ENCODE peak calls at places on chromosomes 2 and 18, in six cellular contexts. One of them, this sample, is unnamed.

GRCh38 chr2:204108301-204108700 is 171.7 kb downstream of the ICOS start:
- DNase-seq in heart left ventricle: no peak
- DNase-seq in neuronal stem cell: peak; percentile 61
- DNase-seq in testis: no peak
- DNase-seq in hepatocyte: peak; percentile 53
- DNase-seq in tibial artery: no peak
- DNase-seq in this sample: peak; percentile 68

GRCh38 chr2:186256540-186256939 is 229.5 kb upstream of the ZC3H15 start:
- DNase-seq in hepatocyte: peak; percentile 56
- DNase-seq in heart left ventricle: no peak
- DNase-seq in neuronal stem cell: peak; percentile 17
- DNase-seq in testis: no peak
- DNase-seq in tibial artery: no peak
- DNase-seq in this sample: peak; percentile 66

GRCh38 chr2:226060228-226060627 is 660.7 kb downstream of the NYAP2 start:
- DNase-seq in hepatocyte: no peak
- DNase-seq in heart left ventricle: no peak
- DNase-seq in tibial artery: no peak
- DNase-seq in neuronal stem cell: no peak
- DNase-seq in testis: no peak
- DNase-seq in this sample: no peak

GRCh38 chr2:112075490-112076260 is 20.6 kb downstream of the TMEM87B start:
- DNase-seq in testis: no peak
- DNase-seq in hepatocyte: no peak
- DNase-seq in neuronal stem cell: no peak
- DNase-seq in heart left ventricle: no peak
- DNase-seq in tibial artery: no peak
- DNase-seq in this sample: no peak

GRCh38 chr2:216206821-216207220 is 97.7 kb downstream of the XRCC5 start:
- DNase-seq in neuronal stem cell: no peak
- DNase-seq in tibial artery: no peak
- DNase-seq in testis: no peak
- DNase-seq in heart left ventricle: no peak
- DNase-seq in hepatocyte: no peak
- DNase-seq in this sample: no peak

GRCh38 chr2:104976603-104977120 is 61.2 kb upstream of the MRPS9 start:
- DNase-seq in neuronal stem cell: no peak
- DNase-seq in tibial artery: no peak
- DNase-seq in hepatocyte: no peak
- DNase-seq in heart left ventricle: no peak
- DNase-seq in testis: no peak
- DNase-seq in this sample: peak; percentile 48

GRCh38 chr18:66046025-66046602 is 295.3 kb downstream of the CDH7 start:
- DNase-seq in neuronal stem cell: no peak
- DNase-seq in hepatocyte: peak; percentile 34
- DNase-seq in heart left ventricle: no peak
- DNase-seq in tibial artery: no peak
- DNase-seq in testis: no peak
- DNase-seq in this sample: no peak

GRCh38 chr2:227884511-227884947 is 13.1 kb downstream of the DAW1 start:
- DNase-seq in heart left ventricle: peak; percentile 77
- DNase-seq in neuronal stem cell: peak; percentile 71
- DNase-seq in hepatocyte: peak; percentile 78
- DNase-seq in tibial artery: peak; percentile 68
- DNase-seq in testis: peak; percentile 87
- DNase-seq in this sample: peak; percentile 80

GRCh38 chr2:98985905-98986666 is 50.1 kb upstream of the CRACDL start:
- DNase-seq in testis: no peak
- DNase-seq in heart left ventricle: no peak
- DNase-seq in tibial artery: no peak
- DNase-seq in neuronal stem cell: no peak
- DNase-seq in hepatocyte: no peak
- DNase-seq in this sample: no peak

GRCh38 chr2:38146302-38146916 is 70.5 kb upstream of the CYP1B1 start:
- DNase-seq in neuronal stem cell: no peak
- DNase-seq in hepatocyte: peak; percentile 55
- DNase-seq in heart left ventricle: peak; percentile 61
- DNase-seq in testis: peak; percentile 83
- DNase-seq in tibial artery: peak; percentile 41
- DNase-seq in this sample: peak; percentile 21

GRCh38 chr2:33529771-33530481 is 53.5 kb downstream of the RASGRP3 start:
- DNase-seq in heart left ventricle: no peak
- DNase-seq in testis: no peak
- DNase-seq in hepatocyte: peak; percentile 36
- DNase-seq in tibial artery: no peak
- DNase-seq in neuronal stem cell: no peak
- DNase-seq in this sample: peak; percentile 11

GRCh38 chr2:242027676-242028450 is 158.3 kb downstream of the RTP5 start:
- DNase-seq in neuronal stem cell: no peak
- DNase-seq in heart left ventricle: no peak
- DNase-seq in hepatocyte: no peak
- DNase-seq in tibial artery: no peak
- DNase-seq in testis: no peak
- DNase-seq in this sample: no peak

GRCh38 chr2:120546077-120546864 is 189.4 kb upstream of the GLI2 start:
- DNase-seq in neuronal stem cell: no peak
- DNase-seq in heart left ventricle: no peak
- DNase-seq in testis: no peak
- DNase-seq in tibial artery: peak; percentile 86
- DNase-seq in hepatocyte: peak; percentile 92
- DNase-seq in this sample: peak; percentile 12

GRCh38 chr2:236180831-236181453 is 12.8 kb upstream of the GBX2 start:
- DNase-seq in tibial artery: no peak
- DNase-seq in neuronal stem cell: peak; percentile 72
- DNase-seq in hepatocyte: peak; percentile 80
- DNase-seq in heart left ventricle: no peak
- DNase-seq in testis: peak; percentile 68
- DNase-seq in this sample: peak; percentile 85

GRCh38 chr2:73985318-73986084 is 791 bp downstream of the TET3 start:
- DNase-seq in neuronal stem cell: no peak
- DNase-seq in heart left ventricle: peak; percentile 77
- DNase-seq in tibial artery: peak; percentile 54
- DNase-seq in hepatocyte: peak; percentile 76
- DNase-seq in testis: no peak
- DNase-seq in this sample: peak; percentile 57

GRCh38 chr2:50791271-50791670 is 240.7 kb downstream of the NRXN1 start:
- DNase-seq in heart left ventricle: no peak
- DNase-seq in neuronal stem cell: no peak
- DNase-seq in testis: no peak
- DNase-seq in tibial artery: no peak
- DNase-seq in hepatocyte: no peak
- DNase-seq in this sample: no peak

GRCh38 chr2:69915050-69915945 is at the start of gene MXD1:
- DNase-seq in neuronal stem cell: no peak
- DNase-seq in tibial artery: no peak
- DNase-seq in hepatocyte: peak; percentile 48
- DNase-seq in testis: peak; percentile 45
- DNase-seq in heart left ventricle: peak; percentile 73
- DNase-seq in this sample: no peak

GRCh38 chr2:98564541-98565164 is 43.7 kb downstream of the COA5 start:
- DNase-seq in testis: no peak
- DNase-seq in hepatocyte: no peak
- DNase-seq in tibial artery: peak; percentile 14
- DNase-seq in heart left ventricle: no peak
- DNase-seq in neuronal stem cell: no peak
- DNase-seq in this sample: no peak

GRCh38 chr2:240460243-240460630 is 24.8 kb downstream of the GPC1 start:
- DNase-seq in neuronal stem cell: no peak
- DNase-seq in testis: peak; percentile 13
- DNase-seq in tibial artery: no peak
- DNase-seq in hepatocyte: no peak
- DNase-seq in heart left ventricle: peak; percentile 51
- DNase-seq in this sample: no peak

GRCh38 chr2:72141032-72141645 is 6.5 kb downstream of the CYP26B1 start:
- DNase-seq in testis: no peak
- DNase-seq in hepatocyte: no peak
- DNase-seq in neuronal stem cell: no peak
- DNase-seq in tibial artery: no peak
- DNase-seq in heart left ventricle: peak; percentile 49
- DNase-seq in this sample: no peak

GRCh38 chr18:195651-196050 is 37.3 kb downstream of the USP14 start:
- DNase-seq in testis: no peak
- DNase-seq in neuronal stem cell: no peak
- DNase-seq in tibial artery: no peak
- DNase-seq in hepatocyte: no peak
- DNase-seq in heart left ventricle: no peak
- DNase-seq in this sample: no peak

GRCh38 chr2:178163395-178163794 is 30.9 kb upstream of the OSBPL6 start:
- DNase-seq in tibial artery: no peak
- DNase-seq in neuronal stem cell: no peak
- DNase-seq in testis: no peak
- DNase-seq in heart left ventricle: no peak
- DNase-seq in hepatocyte: no peak
- DNase-seq in this sample: no peak

GRCh38 chr2:47309472-47309951 is 93.4 kb upstream of the MSH2 start:
- DNase-seq in heart left ventricle: no peak
- DNase-seq in neuronal stem cell: no peak
- DNase-seq in testis: no peak
- DNase-seq in hepatocyte: no peak
- DNase-seq in tibial artery: no peak
- DNase-seq in this sample: no peak

GRCh38 chr2:239938651-239939486 is 86.3 kb downstream of the NDUFA10 start:
- DNase-seq in testis: peak; percentile 8
- DNase-seq in heart left ventricle: peak; percentile 57
- DNase-seq in neuronal stem cell: no peak
- DNase-seq in hepatocyte: no peak
- DNase-seq in tibial artery: peak; percentile 12
- DNase-seq in this sample: no peak

GRCh38 chr2:197813093-197813787 is 8.8 kb downstream of the PLCL1 start:
- DNase-seq in tibial artery: no peak
- DNase-seq in testis: no peak
- DNase-seq in heart left ventricle: no peak
- DNase-seq in neuronal stem cell: no peak
- DNase-seq in hepatocyte: peak; percentile 37
- DNase-seq in this sample: peak; percentile 63

GRCh38 chr2:2561346-2562095 is 230.4 kb upstream of the MYT1L start:
- DNase-seq in testis: no peak
- DNase-seq in hepatocyte: no peak
- DNase-seq in heart left ventricle: no peak
- DNase-seq in neuronal stem cell: no peak
- DNase-seq in tibial artery: no peak
- DNase-seq in this sample: no peak

DNA sequence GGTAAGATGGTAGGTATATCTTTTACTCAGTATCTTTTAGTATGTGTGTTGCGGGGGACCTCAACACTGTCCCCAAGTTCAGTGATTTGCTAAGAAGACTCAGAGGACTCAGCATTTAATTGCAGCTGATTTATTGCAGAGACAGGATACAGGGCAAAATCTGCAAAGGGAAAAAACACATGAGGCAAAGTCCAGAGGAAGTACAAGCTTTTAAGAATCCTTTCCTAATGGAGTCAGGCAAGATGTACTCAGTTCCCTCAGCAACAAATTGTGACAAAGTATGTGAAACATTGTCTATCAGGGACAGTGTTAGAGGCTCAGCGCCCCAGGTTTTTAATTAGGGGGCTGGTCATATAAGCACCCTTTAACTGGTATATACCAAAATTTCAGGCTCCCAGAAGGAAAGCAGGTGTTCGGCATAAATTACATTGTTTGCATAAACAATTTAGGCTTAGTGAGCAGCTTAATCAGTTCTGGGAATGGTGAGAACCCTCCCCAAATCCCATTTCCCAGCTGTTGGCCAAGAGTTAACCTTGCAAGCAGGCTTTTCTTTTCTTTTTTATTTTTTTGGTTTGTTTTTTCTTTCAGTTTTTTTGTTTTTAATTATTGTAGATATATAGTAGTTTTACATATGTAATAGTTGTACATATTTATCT is 41.7 kb downstream of the RAB3GAP1 start:
- DNase-seq in heart left ventricle: no peak
- DNase-seq in tibial artery: no peak
- DNase-seq in hepatocyte: peak; percentile 28
- DNase-seq in testis: no peak
- DNase-seq in neuronal stem cell: no peak
- DNase-seq in this sample: no peak
- H3K4me1 ChIP-seq in heart left ventricle: no peaks in the 10 kb centered on the region
- H3K4me1 ChIP-seq in tibial artery: no peaks in the 10 kb centered on the region
- H3K4me1 ChIP-seq in hepatocyte: peaks cover 12% of the 10 kb centered on the region
- H3K4me1 ChIP-seq in testis: no peaks in the 10 kb centered on the region
- H3K4me1 ChIP-seq in neuronal stem cell: no peaks in the 10 kb centered on the region
- H3K4me1 ChIP-seq in this sample: no peaks in the 10 kb centered on the region

GRCh38 chr2:188456114-188456909 is 164.6 kb downstream of the GULP1 start:
- DNase-seq in hepatocyte: no peak
- DNase-seq in neuronal stem cell: no peak
- DNase-seq in tibial artery: no peak
- DNase-seq in testis: no peak
- DNase-seq in heart left ventricle: no peak
- DNase-seq in this sample: no peak
- H3K9me3 ChIP-seq in hepatocyte: no peaks in the 10 kb centered on the region
- H3K9me3 ChIP-seq in neuronal stem cell: peaks cover 37% of the 10 kb centered on the region
- H3K9me3 ChIP-seq in tibial artery: peaks cover 3% of the 10 kb centered on the region
- H3K9me3 ChIP-seq in testis: no peaks in the 10 kb centered on the region
- H3K9me3 ChIP-seq in heart left ventricle: no peaks in the 10 kb centered on the region
- H3K9me3 ChIP-seq in this sample: no peaks in the 10 kb centered on the region

DNA sequence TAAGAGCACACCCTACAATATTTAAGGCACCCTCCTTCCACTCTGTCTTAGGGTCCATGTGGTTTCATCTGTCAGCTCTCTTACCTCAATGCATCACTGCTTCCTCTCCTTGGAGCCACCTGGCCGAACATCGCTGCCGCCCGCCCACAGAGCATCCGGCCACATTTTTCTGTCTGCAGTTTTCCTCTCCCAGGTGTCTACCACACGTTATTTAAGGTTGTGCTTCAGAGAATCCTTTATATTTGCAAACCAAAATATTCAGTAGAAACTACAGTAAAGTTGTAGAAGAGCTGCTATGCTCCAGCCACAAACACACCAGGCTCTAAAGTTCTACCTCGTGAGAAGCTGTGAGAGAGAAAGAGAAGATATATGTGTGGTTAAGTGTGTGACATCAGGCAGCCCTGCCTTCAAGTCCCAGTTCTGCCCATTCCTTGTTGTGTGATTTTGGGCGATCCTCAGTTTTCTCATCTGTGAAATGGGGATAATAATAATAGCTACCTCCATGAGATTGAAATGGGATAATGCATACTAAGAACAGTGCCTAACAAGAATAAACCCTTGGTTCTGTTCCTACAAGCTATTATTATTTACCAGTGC is 4.9 kb upstream of the STK17B start:
- DNase-seq in neuronal stem cell: no peak
- DNase-seq in heart left ventricle: no peak
- DNase-seq in testis: no peak
- DNase-seq in tibial artery: no peak
- DNase-seq in hepatocyte: no peak
- DNase-seq in this sample: no peak
- H3K4me1 ChIP-seq in neuronal stem cell: peaks cover 2% of the 10 kb centered on the region
- H3K4me1 ChIP-seq in heart left ventricle: peaks cover 4% of the 10 kb centered on the region
- H3K4me1 ChIP-seq in testis: no peaks in the 10 kb centered on the region
- H3K4me1 ChIP-seq in tibial artery: no peaks in the 10 kb centered on the region
- H3K4me1 ChIP-seq in hepatocyte: no peaks in the 10 kb centered on the region
- H3K4me1 ChIP-seq in this sample: peaks cover 4% of the 10 kb centered on the region

DNA sequence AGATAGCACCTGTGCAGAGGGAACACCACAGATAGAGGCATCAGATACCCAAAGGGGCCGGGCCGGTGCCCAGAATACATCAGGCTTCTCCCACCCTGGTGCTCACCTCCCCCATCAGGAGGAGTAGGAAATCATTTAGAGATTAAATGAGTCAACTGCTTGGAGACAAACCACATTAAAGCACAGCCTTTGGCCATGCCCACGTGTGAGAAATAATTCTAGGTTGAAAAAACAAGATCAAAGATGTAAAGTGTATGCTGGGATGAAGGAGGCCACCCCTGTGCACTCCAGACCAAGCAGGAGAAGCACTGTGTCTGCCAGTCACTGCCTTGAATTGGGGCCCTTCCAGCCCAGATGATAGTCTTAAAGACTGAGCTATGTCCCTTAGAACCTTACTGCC is 152.8 kb upstream of the ACAA2 start:
- DNase-seq in hepatocyte: no peak
- DNase-seq in tibial artery: no peak
- DNase-seq in neuronal stem cell: no peak
- DNase-seq in heart left ventricle: no peak
- DNase-seq in testis: no peak
- DNase-seq in this sample: no peak
- H3K9me3 ChIP-seq in hepatocyte: no peaks in the 10 kb centered on the region
- H3K9me3 ChIP-seq in tibial artery: no peaks in the 10 kb centered on the region
- H3K9me3 ChIP-seq in neuronal stem cell: no peaks in the 10 kb centered on the region
- H3K9me3 ChIP-seq in heart left ventricle: no peaks in the 10 kb centered on the region
- H3K9me3 ChIP-seq in testis: no peaks in the 10 kb centered on the region
- H3K9me3 ChIP-seq in this sample: no peaks in the 10 kb centered on the region

This sample was measured in A673.